ENCODE peak calls at places on chromosome 5, in seven cellular contexts. D is cardiac muscle cell, O is neural crest cell, N is type B pancreatic cell, C is mucosa of descending colon, F is breast epithelium, H is GM23338. Q is an unnamed sample.

GRCh38 chr5:60814498-60814897 is 29.6 kb downstream of the ELOVL7 start:
- DNase-seq in F (no peak), N (no peak), C (no peak), D (no peak), O (no peak), H (no peak), Q (no peak)

GRCh38 chr5:134086943-134087305 is 27.6 kb upstream of the TCF7 start:
- DNase-seq in D (no peak), C (peak; percentile 16), O (no peak), H (no peak), F (no peak), N (no peak), Q (no peak)

GRCh38 chr5:179410291-179411160 is 65.3 kb upstream of the ADAMTS2 start:
- DNase-seq in D (no peak), H (no peak), O (no peak), N (peak; percentile 64), C (no peak), F (no peak), Q (no peak)

GRCh38 chr5:96075579-96076289 is 114.1 kb upstream of the ELL2 start:
- DNase-seq in C (no peak), N (no peak), O (no peak), D (no peak), H (no peak), F (no peak), Q (no peak)

GRCh38 chr5:178202541-178202940 is 1.8 kb upstream of the HNRNPAB start:
- DNase-seq in O (no peak), N (no peak), F (peak; percentile 6), D (no peak), H (no peak), C (no peak), Q (no peak)

GRCh38 chr5:93384977-93385376 is 196.0 kb downstream of the NR2F1-AS1 start:
- DNase-seq in F (no peak), C (no peak), N (no peak), D (no peak), H (no peak), O (no peak), Q (no peak)

GRCh38 chr5:151183451-151184245 is 26.1 kb upstream of the ANXA6 start:
- DNase-seq in O (no peak), N (no peak), D (no peak), H (no peak), C (no peak), F (no peak), Q (no peak)

GRCh38 chr5:147216552-147217154 is 18.2 kb upstream of the STK32A start:
- DNase-seq in F (no peak), D (no peak), C (no peak), H (peak; percentile 54), O (no peak), N (no peak), Q (no peak)

GRCh38 chr5:154395407-154396106 is 50.2 kb upstream of the SAP30L start:
- DNase-seq in H (peak; percentile 67), C (peak; percentile 22), D (no peak), O (no peak), N (no peak), F (no peak), Q (no peak)

GRCh38 chr5:68423154-68423811 is 207.7 kb downstream of the PIK3R1 start:
- DNase-seq in C (no peak), F (no peak), O (no peak), H (no peak), D (no peak), N (no peak), Q (no peak)

GRCh38 chr5:143413964-143414669 is 10.6 kb upstream of the NR3C1 start:
- DNase-seq in F (no peak), O (no peak), D (no peak), N (no peak), C (no peak), H (no peak), Q (no peak)

GRCh38 chr5:116135344-116135743 is 50.5 kb downstream of the COMMD10 start:
- DNase-seq in D (no peak), F (no peak), C (no peak), H (no peak), N (no peak), O (no peak), Q (no peak)

GRCh38 chr5:157626831-157627230 is 25.4 kb downstream of the SOX30 start:
- DNase-seq in D (no peak), F (no peak), H (no peak), C (no peak), N (no peak), O (no peak), Q (no peak)

GRCh38 chr5:72494700-72495124 is 12.5 kb downstream of the ZNF366 start:
- DNase-seq in N (no peak), H (no peak), C (no peak), O (no peak), F (no peak), D (no peak), Q (no peak)

GRCh38 chr5:154475613-154476342 is 2.2 kb downstream of the HAND1 start:
- DNase-seq in D (peak; percentile 69), O (no peak), H (peak; percentile 62), N (no peak), C (no peak), F (no peak), Q (no peak)

GRCh38 chr5:163163858-163164257 is 273.5 kb upstream of the CCNG1 start:
- DNase-seq in F (no peak), O (no peak), D (no peak), N (no peak), H (no peak), C (no peak), Q (no peak)

GRCh38 chr5:9733456-9733855 is 103.3 kb upstream of the TAS2R1 start:
- DNase-seq in D (no peak), O (no peak), H (no peak), N (no peak), F (no peak), C (no peak), Q (no peak)

GRCh38 chr5:56358703-56359428 is 125.7 kb upstream of the ANKRD55 start:
- DNase-seq in C (no peak), F (no peak), N (no peak), H (no peak), D (no peak), O (no peak), Q (no peak)

GRCh38 chr5:39780341-39780740 is 355.6 kb upstream of the DAB2 start:
- DNase-seq in O (no peak), F (no peak), N (no peak), D (no peak), H (peak; percentile 49), C (no peak), Q (no peak)

GRCh38 chr5:51650824-51651223 is 267.6 kb downstream of the ISL1 start:
- DNase-seq in H (no peak), F (no peak), N (no peak), D (no peak), C (no peak), O (no peak), Q (no peak)

GRCh38 chr5:16983972-16984371 is 47.9 kb upstream of the MYO10 start:
- DNase-seq in O (no peak), H (peak; percentile 8), C (no peak), F (no peak), D (no peak), N (no peak), Q (no peak)

GRCh38 chr5:120690621-120691407 is 226.7 kb downstream of the PRR16 start:
- DNase-seq in O (no peak), D (no peak), F (no peak), N (no peak), C (no peak), H (no peak), Q (no peak)

GRCh38 chr5:126812199-126812570 is 35.2 kb downstream of the LMNB1 start:
- DNase-seq in F (no peak), H (no peak), D (no peak), C (no peak), N (no peak), O (no peak), Q (no peak)

GRCh38 chr5:167261309-167262100 is 1029.9 kb upstream of the WWC1 start:
- DNase-seq in F (no peak), H (peak; percentile 74), C (peak; percentile 5), D (no peak), O (no peak), N (no peak), Q (no peak)
- TF ChIP-seq CTCF in F (no peak), H (peak; percentile 78), C (no peak), D (peak; percentile 26), O (peak; percentile 39), N (peak; percentile 52), Q (peak; percentile 27)

GRCh38 chr5:104443706-104444105 is 881.1 kb upstream of the NUDT12 start:
- DNase-seq in H (no peak), O (no peak), N (no peak), F (no peak), D (no peak), C (no peak), Q (no peak)
- TF ChIP-seq CTCF in H (no peak), O (no peak), N (no peak), F (no peak), D (no peak), C (no peak), Q (no peak)

DNA sequence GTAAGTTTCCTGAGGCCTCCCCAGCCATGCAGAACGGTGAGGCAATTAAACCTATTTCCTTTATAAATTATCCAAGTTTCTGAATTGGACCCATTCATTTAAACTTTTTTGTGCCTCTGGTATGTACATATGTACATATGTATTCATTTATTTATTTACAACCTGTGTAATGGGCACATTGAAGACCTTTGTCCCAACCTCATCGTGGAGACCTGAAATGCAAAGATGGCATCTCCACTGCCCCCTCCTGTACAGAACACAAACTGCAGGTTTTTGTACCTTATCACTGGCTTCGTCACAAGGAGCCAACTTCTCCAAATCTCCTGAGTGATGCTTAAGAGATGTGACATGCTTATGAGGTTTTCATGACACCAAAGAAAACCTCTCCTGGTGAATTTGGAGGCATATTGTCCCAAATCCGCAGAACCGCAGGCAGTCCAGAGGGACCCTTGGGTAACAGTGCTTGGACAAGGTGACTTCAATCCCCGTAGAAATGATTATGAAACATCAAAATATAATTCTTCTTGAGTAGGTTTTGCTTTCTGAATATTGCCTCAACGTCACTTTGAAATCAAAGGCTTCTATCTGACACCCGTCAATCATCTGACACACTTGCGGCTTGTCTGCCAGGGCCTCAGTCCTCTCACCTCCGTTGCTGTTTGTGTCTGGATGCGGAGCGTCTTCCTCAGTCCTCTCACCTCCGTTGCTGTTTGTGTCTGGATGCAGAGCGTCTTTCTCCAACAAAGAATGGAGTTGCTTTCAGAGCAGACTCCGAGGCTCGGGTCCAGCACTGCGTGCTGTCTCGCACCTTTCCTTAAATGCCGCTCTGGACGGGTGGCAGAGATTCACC is 135.0 kb upstream of the IRX4 start:
- DNase-seq in N (no peak), D (no peak), O (peak; percentile 38), H (peak; percentile 70), F (no peak), C (peak; percentile 41), Q (no peak)
- TF ChIP-seq CTCF in N (peak; percentile 73), D (peak; percentile 45), O (peak; percentile 61), H (peak; percentile 81), F (peak; percentile 17), C (peak; percentile 10), Q (peak; percentile 34)

DNA sequence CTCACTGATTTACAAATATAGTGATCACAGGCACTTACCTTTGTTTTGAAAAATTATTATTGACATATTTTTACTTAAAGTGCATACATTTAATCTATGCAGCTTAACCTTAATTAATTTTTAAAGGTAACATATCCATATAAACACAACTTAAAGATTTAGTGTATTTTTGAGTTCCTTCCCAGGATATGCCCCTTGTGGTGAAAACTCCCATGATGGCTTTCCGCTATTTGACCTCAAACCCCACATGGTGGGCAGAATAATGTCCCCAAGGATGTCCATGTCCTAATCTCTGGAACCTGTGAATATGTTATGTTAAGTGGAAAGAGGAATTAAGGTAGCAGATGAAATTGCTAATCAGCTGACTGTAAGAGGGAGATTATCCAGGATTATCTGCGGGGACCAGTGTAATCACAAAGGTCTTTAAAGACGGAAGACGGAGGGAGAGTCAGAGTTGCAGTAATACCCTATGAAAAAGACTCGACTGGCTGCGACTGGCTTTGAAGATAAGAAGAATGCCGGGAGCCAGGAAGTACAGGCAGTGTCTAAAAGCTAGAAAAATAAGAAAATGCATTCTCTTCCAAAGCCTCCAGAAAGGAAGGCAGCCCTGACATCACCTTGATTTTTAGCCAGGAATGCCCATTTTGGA is 193.9 kb downstream of the ICE1 start:
- DNase-seq in F (no peak), C (no peak), N (no peak), O (no peak), D (peak; percentile 18), H (no peak), Q (no peak)
- TF ChIP-seq CTCF in F (no peak), C (no peak), N (peak; percentile 52), O (no peak), D (no peak), H (no peak), Q (no peak)

Q was measured in D721Med.